ENCODE peak calls at places on chromosomes 3 and 15, in five cellular contexts. H is endothelial cell of umbilical vein, N is Peyer's patch, B is IMR-90, P is gastrocnemius medialis. V is an unnamed sample.
A peak's percentile ranks its signal among the peaks of the same experiment; 100 is the strongest.

GRCh38 chr3:72657666-72658065 is 190.6 kb downstream of the SHQ1 start:
- DNase-seq in P (no peak), B (no peak), N (no peak), H (no peak), V (no peak)

GRCh38 chr3:45185052-45185451 is 38.9 kb upstream of the CDCP1 start:
- DNase-seq in P (no peak), H (no peak), N (no peak), B (no peak), V (no peak)

GRCh38 chr15:58222698-58223097 is 84.5 kb downstream of the AQP9 start:
- DNase-seq in H (peak; percentile 15), P (no peak), B (peak; percentile 37), N (no peak), V (no peak)

GRCh38 chr15:98541519-98541918 is 106.8 kb upstream of the IGF1R start:
- DNase-seq in B (peak; percentile 25), H (no peak), P (no peak), N (no peak), V (no peak)

GRCh38 chr3:184808021-184808420 is 3.9 kb upstream of the VPS8 start:
- DNase-seq in P (no peak), B (no peak), N (no peak), H (no peak), V (no peak)

GRCh38 chr3:72997421-72997961 is 880 bp downstream of the PPP4R2 start:
- DNase-seq in H (peak; percentile 71), B (peak; percentile 64), P (no peak), N (peak; percentile 18), V (no peak)

GRCh38 chr3:129473067-129473765 is 33.2 kb downstream of the IFT122 start:
- DNase-seq in H (no peak), P (no peak), B (no peak), N (no peak), V (no peak)

GRCh38 chr3:143344516-143345165 is 225.1 kb downstream of the CHST2 start:
- DNase-seq in N (no peak), H (peak; percentile 87), P (no peak), B (no peak), V (no peak)

GRCh38 chr15:35013370-35013769 is 25.3 kb upstream of the ZNF770 start:
- DNase-seq in P (no peak), B (peak; percentile 39), H (no peak), N (no peak), V (no peak)

GRCh38 chr15:20340931-20341661 is 200.5 kb downstream of the GOLGA6L6 start:
- DNase-seq in H (peak; percentile 3), P (peak; percentile 50), B (no peak), N (peak; percentile 82), V (peak; percentile 56)

GRCh38 chr3:55571216-55571813 is 84.2 kb upstream of the WNT5A start:
- DNase-seq in N (no peak), P (no peak), H (no peak), B (no peak), V (no peak)

GRCh38 chr3:177378168-177378567 is 180.9 kb upstream of the TBL1XR1 start:
- DNase-seq in H (no peak), N (no peak), B (no peak), P (no peak), V (no peak)

GRCh38 chr15:52509500-52510244 is 19.0 kb downstream of the MYO5A start:
- DNase-seq in N (no peak), P (no peak), B (no peak), H (no peak), V (no peak)

GRCh38 chr3:20323307-20323927 is 137.4 kb upstream of the SGO1 start:
- DNase-seq in B (no peak), N (no peak), P (no peak), H (no peak), V (no peak)

GRCh38 chr3:50157821-50158556 is 2.9 kb downstream of the SEMA3F start:
- DNase-seq in P (no peak), H (peak; percentile 57), B (peak; percentile 44), N (no peak), V (no peak)
- H3K4me1 ChIP-seq in P (peaks cover 33% of the 10 kb centered on the region), H (peaks cover 80% of the 10 kb centered on the region), B (peaks cover 29% of the 10 kb centered on the region), N (peaks cover 56% of the 10 kb centered on the region), V (peaks cover 78% of the 10 kb centered on the region)

GRCh38 chr3:134804508-134805480 is 9.7 kb downstream of the EPHB1 start:
- DNase-seq in P (no peak), N (no peak), H (no peak), B (no peak), V (no peak)
- TF ChIP-seq CTCF in P (no peak), N (no peak), H (no peak), B (no peak), V (no peak)

GRCh38 chr3:114624047-114624445 is 330.2 kb downstream of the TIGIT start:
- DNase-seq in N (no peak), P (peak; percentile 78), B (peak; percentile 71), H (peak; percentile 82), V (peak; percentile 80)
- H3K4me1 ChIP-seq in N (peaks cover 9% of the 10 kb centered on the region), P (peaks cover 87% of the 10 kb centered on the region), B (peaks cover 12% of the 10 kb centered on the region), H (peaks cover 36% of the 10 kb centered on the region), V (peaks cover 25% of the 10 kb centered on the region)

GRCh38 chr3:157888040-157888439 is 218.2 kb downstream of the SHOX2 start:
- DNase-seq in N (no peak), H (no peak), B (no peak), P (no peak), V (no peak)
- TF ChIP-seq CTCF in N (no peak), H (no peak), B (no peak), P (no peak), V (no peak)

DNA sequence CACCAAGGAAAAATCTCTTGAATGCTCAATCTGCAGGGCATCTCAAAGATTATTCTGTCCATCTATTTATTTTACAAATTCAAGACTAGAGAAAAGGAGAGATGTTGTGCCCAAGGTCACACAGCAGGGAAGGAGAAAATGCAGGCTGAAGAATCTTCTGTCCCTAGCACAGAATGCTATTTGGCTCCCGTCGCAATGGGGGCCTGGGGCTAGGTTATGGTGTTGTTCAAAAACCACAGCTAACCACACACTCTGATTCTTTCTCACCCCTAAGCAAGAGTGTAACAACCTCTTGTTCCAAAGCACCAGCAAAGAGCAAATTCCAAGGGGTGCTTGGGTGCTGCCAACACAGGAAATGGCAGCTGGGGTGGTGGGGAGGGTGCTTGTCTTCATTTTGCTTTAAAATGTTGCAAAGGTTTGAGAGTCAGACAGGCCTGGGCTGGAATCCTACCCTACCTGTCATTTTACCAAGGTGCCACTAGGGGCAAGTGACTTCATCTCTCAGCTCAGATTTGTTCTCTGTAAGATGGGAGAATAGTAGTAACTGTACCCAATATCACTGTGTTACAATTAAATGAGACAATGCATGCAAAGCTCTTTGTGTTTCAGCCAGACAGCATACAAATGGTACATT is 112.5 kb downstream of the ADAMTS9 start:
- DNase-seq in P (no peak), B (peak; percentile 18), N (no peak), H (peak; percentile 35), V (no peak)
- H3K4me1 ChIP-seq in P (no peaks in the 10 kb centered on the region), B (peaks cover 2% of the 10 kb centered on the region), N (no peaks in the 10 kb centered on the region), H (peaks cover 5% of the 10 kb centered on the region), V (no peaks in the 10 kb centered on the region)

GRCh38 chr15:88899251-88899650 is 3.9 kb upstream of the HAPLN3 start:
- DNase-seq in P (no peak), B (no peak), H (no peak), N (no peak), V (no peak)
- TF ChIP-seq CTCF in P (no peak), B (no peak), H (no peak), N (no peak), V (no peak)

GRCh38 chr3:188295876-188296275 is 141.9 kb downstream of the LPP start:
- DNase-seq in H (no peak), P (no peak), N (no peak), B (no peak), V (no peak)
- H3K4me1 ChIP-seq in H (peaks cover 49% of the 10 kb centered on the region), P (peaks cover 41% of the 10 kb centered on the region), N (peaks cover 60% of the 10 kb centered on the region), B (peaks cover 23% of the 10 kb centered on the region), V (peaks cover 58% of the 10 kb centered on the region)

DNA sequence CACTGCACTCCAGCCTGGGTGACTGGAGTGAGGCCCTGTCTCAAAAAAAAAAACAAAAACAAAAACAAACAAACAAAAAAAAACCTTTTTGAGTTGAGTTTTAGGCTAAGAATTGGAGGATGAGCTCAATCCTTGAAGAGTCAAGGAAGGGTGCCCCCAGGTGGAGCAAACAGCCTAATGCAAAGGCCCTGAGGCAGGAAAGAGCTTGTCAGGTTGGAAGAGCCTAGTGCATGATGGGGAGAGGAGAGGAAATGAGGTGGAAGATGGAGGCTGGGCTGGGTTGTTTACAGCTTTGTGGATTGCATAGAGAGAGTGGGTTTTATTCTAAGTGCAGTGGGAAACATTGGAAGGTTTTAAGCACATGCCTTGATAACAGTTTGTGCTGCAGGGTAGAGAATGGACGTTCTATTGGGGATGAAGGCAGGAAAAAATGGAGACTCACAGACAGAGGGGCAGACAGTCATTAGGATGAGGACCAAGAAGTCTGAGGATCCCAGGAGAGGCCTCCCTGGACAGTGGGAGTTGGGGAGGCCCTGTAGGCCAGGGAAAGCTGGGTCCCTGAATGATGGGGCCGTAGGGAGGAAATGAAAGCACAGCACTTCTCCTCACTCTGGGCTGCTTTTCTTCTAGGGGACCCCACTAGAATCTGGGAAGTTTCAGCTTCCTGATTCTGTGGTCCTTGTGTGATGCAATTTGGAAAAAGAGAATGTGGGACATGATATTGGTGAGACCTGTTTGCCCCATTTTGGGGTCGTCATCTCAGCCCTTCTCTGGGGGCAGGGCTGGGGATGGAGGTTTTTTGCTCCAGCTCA is 1.9 kb upstream of the SNX22 start:
- DNase-seq in H (no peak), B (no peak), P (no peak), N (no peak), V (no peak)
- TF ChIP-seq CTCF in H (peak; percentile 14), B (peak; percentile 19), P (no peak), N (no peak), V (no peak)

DNA sequence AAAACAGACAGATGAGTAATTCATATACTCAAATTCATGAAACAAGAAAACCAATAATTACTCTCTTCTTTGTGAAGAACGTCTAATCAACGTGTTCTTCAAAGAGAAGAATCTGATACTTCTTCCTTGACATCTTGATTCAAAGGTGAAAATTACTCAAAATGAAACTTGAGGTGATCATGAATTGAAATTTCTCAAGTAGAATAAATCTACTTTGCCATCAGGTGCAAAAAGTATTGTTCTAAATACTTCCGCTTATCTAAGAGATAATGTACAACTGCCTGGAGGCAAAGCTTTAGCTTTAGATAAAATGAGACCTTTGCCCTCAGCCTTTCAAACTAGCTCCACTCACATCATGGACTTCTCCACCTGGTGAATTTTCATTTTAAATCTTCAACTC is 13.9 kb upstream of the XXYLT1 start:
- DNase-seq in N (no peak), H (no peak), P (no peak), B (no peak), V (no peak)
- H3K4me1 ChIP-seq in N (no peaks in the 10 kb centered on the region), H (peaks cover 15% of the 10 kb centered on the region), P (no peaks in the 10 kb centered on the region), B (peaks cover 8% of the 10 kb centered on the region), V (no peaks in the 10 kb centered on the region)

DNA sequence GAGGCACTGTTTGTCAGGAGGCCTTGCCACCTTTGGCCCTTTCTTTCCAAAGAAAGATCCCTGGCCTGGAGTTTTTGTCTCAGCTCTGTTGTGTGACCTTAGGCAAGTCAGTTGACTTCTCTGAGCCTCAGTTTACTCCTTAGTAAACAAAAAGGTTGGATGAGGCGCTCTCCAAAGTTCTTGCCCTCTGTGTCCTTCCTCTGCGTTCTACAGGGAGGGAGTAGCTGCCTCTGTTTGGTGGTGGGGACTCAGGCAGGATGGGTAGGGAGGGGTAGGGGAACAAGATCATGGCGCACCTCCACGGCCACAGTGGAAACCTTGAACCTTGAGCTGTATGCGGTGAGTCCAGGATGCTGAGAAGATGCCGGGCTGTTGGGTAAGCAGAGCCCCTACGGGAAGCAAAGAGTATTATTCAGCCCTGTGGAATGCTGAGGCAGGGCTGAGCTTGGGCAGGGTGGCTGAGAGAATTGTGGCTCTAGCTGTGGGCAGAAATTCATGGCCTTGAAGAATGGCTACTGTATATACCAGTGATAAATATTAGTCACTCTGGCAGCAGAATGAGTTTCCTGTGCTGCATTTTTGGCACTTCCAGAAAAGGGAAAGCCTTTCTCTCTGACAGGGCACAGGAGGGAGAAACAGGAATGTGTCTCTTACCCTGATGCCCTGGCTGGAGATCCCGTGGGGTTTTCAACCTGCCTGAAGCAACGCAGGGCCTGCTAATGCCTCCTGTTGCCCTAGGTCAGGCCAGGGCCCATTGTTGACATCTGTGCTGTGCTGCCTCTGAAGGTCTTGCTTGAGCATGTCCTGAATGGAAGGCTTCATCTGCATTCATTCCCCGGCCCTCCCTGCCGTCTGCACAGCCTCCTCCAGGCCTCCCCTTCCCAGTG is 39.9 kb downstream of the SMAD3 start:
- DNase-seq in P (peak; percentile 63), H (peak; percentile 96), B (peak; percentile 99), N (no peak), V (peak; percentile 84)
- TF ChIP-seq CTCF in P (peak; percentile 24), H (peak; percentile 27), B (no peak), N (peak; percentile 31), V (peak; percentile 25)